ENCODE peak calls at places on chromosome 18, in ten cellular contexts. H is EL; M is GM12891; S is fibroblast of the conjunctiva; G is effector memory CD4-positive, alpha-beta T cell; W is glomerular endothelial cell; Z is psoas muscle; Q is NCI-H774; B is activated CD8-positive, alpha-beta memory T cell treated with anti-CD3 and anti-CD28 coated beads for 24 hours; J is neural crest cell. L is an unnamed sample.

GRCh38 chr18:45212186-45213039 is 402.9 kb upstream of the SLC14A2 start:
- DNase-seq in H (peak), M (peak), S (peak), G (peak), W (peak), Z (peak), Q (peak), B (peak), J (peak), L (peak)

GRCh38 chr18:48294894-48295585 is 114.1 kb downstream of the ZBTB7C start:
- DNase-seq in H (no peak), M (no peak), S (no peak), G (no peak), W (no peak), Z (no peak), Q (no peak), B (peak), J (no peak), L (peak)

GRCh38 chr18:67508146-67508545 is 8.4 kb downstream of the DSEL start:
- DNase-seq in H (peak), M (no peak), S (no peak), G (no peak), W (no peak), Z (no peak), Q (no peak), B (no peak), J (no peak), L (no peak)

GRCh38 chr18:2513616-2514015 is 57.7 kb downstream of the METTL4 start:
- DNase-seq in H (no peak), M (no peak), S (no peak), G (no peak), W (no peak), Z (no peak), Q (no peak), B (no peak), J (no peak), L (no peak)

GRCh38 chr18:23851470-23852002 is 162.3 kb downstream of the LAMA3 start:
- DNase-seq in H (no peak), M (no peak), S (no peak), G (no peak), W (no peak), Z (no peak), Q (no peak), B (no peak), J (no peak), L (no peak)

GRCh38 chr18:32776525-32776924 is 3.7 kb upstream of the KLHL14 start:
- DNase-seq in H (no peak), M (no peak), S (no peak), G (no peak), W (no peak), Z (no peak), Q (no peak), B (no peak), J (no peak), L (no peak)

GRCh38 chr18:26579941-26580618 is 31.7 kb upstream of the KCTD1 start:
- DNase-seq in H (no peak), M (no peak), S (no peak), G (no peak), W (no peak), Z (no peak), Q (peak), B (no peak), J (no peak), L (no peak)

GRCh38 chr18:60053747-60054304 is 154.0 kb downstream of the PMAIP1 start:
- DNase-seq in H (peak), M (no peak), S (peak), G (no peak), W (peak), Z (no peak), Q (peak), B (no peak), J (no peak), L (no peak)

GRCh38 chr18:25033747-25034471 is 318.1 kb downstream of the ZNF521 start:
- DNase-seq in H (no peak), M (no peak), S (no peak), G (no peak), W (no peak), Z (no peak), Q (no peak), B (no peak), J (no peak), L (no peak)

GRCh38 chr18:35045121-35045520 is 3.9 kb downstream of the MAPRE2 start:
- DNase-seq in H (peak), M (no peak), S (no peak), G (no peak), W (no peak), Z (no peak), Q (no peak), B (no peak), J (no peak), L (no peak)

GRCh38 chr18:63313409-63313917 is 6.1 kb downstream of the BCL2 start:
- DNase-seq in H (no peak), M (no peak), S (no peak), G (no peak), W (no peak), Z (no peak), Q (no peak), B (no peak), J (no peak), L (no peak)

GRCh38 chr18:55219059-55219458 is 259.8 kb upstream of the CCDC68 start:
- DNase-seq in H (no peak), M (no peak), S (no peak), G (no peak), W (no peak), Z (no peak), Q (no peak), B (no peak), J (no peak), L (no peak)